ENCODE peak calls at places on chromosomes 3 and 15, in five cellular contexts. One of them, this sample, is unnamed.

GRCh38 chr15:66180706-66181105 is 72.8 kb downstream of the MEGF11 start:
- DNase-seq in right atrium auricular region: no peak
- DNase-seq in upper lobe of right lung: peak
- DNase-seq in heart right ventricle: no peak
- DNase-seq in Panc1: no peak
- DNase-seq in this sample: no peak

GRCh38 chr15:71447328-71448250 is 332.3 kb downstream of the THSD4 start:
- DNase-seq in right atrium auricular region: no peak
- DNase-seq in upper lobe of right lung: no peak
- DNase-seq in heart right ventricle: no peak
- DNase-seq in Panc1: no peak
- DNase-seq in this sample: no peak

GRCh38 chr15:98174286-98174685 is 213.8 kb downstream of the ARRDC4 start:
- DNase-seq in right atrium auricular region: no peak
- DNase-seq in upper lobe of right lung: no peak
- DNase-seq in heart right ventricle: no peak
- DNase-seq in Panc1: no peak
- DNase-seq in this sample: no peak

GRCh38 chr3:158105124-158105709 is 1.0 kb downstream of the SHOX2 start:
- DNase-seq in right atrium auricular region: no peak
- DNase-seq in upper lobe of right lung: peak
- DNase-seq in heart right ventricle: no peak
- DNase-seq in Panc1: no peak
- DNase-seq in this sample: no peak

GRCh38 chr3:164641071-164641470 is 437.2 kb downstream of the SI start:
- DNase-seq in right atrium auricular region: no peak
- DNase-seq in upper lobe of right lung: no peak
- DNase-seq in heart right ventricle: no peak
- DNase-seq in Panc1: no peak
- DNase-seq in this sample: no peak

GRCh38 chr3:72844436-72844999 is 3.7 kb downstream of the SHQ1 start:
- DNase-seq in right atrium auricular region: no peak
- DNase-seq in upper lobe of right lung: no peak
- DNase-seq in heart right ventricle: no peak
- DNase-seq in Panc1: no peak
- DNase-seq in this sample: peak

GRCh38 chr3:97793415-97794019 is 28.3 kb upstream of the CRYBG3 start:
- DNase-seq in right atrium auricular region: no peak
- DNase-seq in upper lobe of right lung: no peak
- DNase-seq in heart right ventricle: no peak
- DNase-seq in Panc1: peak
- DNase-seq in this sample: peak

GRCh38 chr3:38059597-38059996 is 20.6 kb downstream of the DLEC1 start:
- DNase-seq in right atrium auricular region: no peak
- DNase-seq in upper lobe of right lung: no peak
- DNase-seq in heart right ventricle: no peak
- DNase-seq in Panc1: no peak
- DNase-seq in this sample: no peak

GRCh38 chr3:179196098-179196497 is 47.9 kb downstream of the PIK3CA start:
- DNase-seq in right atrium auricular region: no peak
- DNase-seq in upper lobe of right lung: no peak
- DNase-seq in heart right ventricle: no peak
- DNase-seq in Panc1: no peak
- DNase-seq in this sample: no peak

GRCh38 chr3:141686477-141687280 is 51.4 kb upstream of the RNF7 start:
- DNase-seq in right atrium auricular region: peak
- DNase-seq in upper lobe of right lung: peak
- DNase-seq in heart right ventricle: peak
- DNase-seq in Panc1: peak
- DNase-seq in this sample: peak

GRCh38 chr15:73328149-73328820 is 40.5 kb downstream of the HCN4 start:
- DNase-seq in right atrium auricular region: no peak
- DNase-seq in upper lobe of right lung: peak
- DNase-seq in heart right ventricle: no peak
- DNase-seq in Panc1: no peak
- DNase-seq in this sample: no peak

GRCh38 chr15:24856397-24857093 is 98.2 kb upstream of the SNRPN start:
- DNase-seq in right atrium auricular region: no peak
- DNase-seq in upper lobe of right lung: no peak
- DNase-seq in heart right ventricle: peak
- DNase-seq in Panc1: no peak
- DNase-seq in this sample: peak

GRCh38 chr15:31024330-31024729 is 32.9 kb upstream of the MTMR10 start:
- DNase-seq in right atrium auricular region: no peak
- DNase-seq in upper lobe of right lung: no peak
- DNase-seq in heart right ventricle: no peak
- DNase-seq in Panc1: no peak
- DNase-seq in this sample: peak

DNA sequence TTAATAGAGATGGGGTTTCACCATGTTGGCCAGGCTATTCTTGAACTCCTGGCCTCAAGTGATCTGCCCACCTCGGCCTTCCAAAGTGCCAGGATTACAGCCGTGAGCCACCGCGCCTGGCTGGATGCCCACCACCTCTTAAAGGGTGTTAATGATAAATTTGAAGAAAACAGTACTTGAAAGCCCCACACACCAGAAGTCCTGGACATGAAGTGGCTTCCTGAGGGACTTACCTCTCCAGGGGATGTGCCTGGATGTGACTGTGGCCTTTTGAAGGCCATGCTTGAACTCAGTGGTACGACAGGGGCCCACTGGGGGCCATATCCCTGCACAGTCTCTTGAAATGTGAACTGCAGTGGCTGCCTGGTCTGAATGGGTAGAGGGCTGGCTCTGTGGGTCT is 18.2 kb downstream of the IRAK2 start:
- DNase-seq in right atrium auricular region: no peak
- DNase-seq in upper lobe of right lung: no peak
- DNase-seq in heart right ventricle: no peak
- DNase-seq in Panc1: no peak
- DNase-seq in this sample: no peak
- H3K27ac ChIP-seq in right atrium auricular region: no peak
- H3K27ac ChIP-seq in upper lobe of right lung: no peak
- H3K27ac ChIP-seq in heart right ventricle: no peak
- H3K27ac ChIP-seq in Panc1: no peak
- H3K27ac ChIP-seq in this sample: no peak

DNA sequence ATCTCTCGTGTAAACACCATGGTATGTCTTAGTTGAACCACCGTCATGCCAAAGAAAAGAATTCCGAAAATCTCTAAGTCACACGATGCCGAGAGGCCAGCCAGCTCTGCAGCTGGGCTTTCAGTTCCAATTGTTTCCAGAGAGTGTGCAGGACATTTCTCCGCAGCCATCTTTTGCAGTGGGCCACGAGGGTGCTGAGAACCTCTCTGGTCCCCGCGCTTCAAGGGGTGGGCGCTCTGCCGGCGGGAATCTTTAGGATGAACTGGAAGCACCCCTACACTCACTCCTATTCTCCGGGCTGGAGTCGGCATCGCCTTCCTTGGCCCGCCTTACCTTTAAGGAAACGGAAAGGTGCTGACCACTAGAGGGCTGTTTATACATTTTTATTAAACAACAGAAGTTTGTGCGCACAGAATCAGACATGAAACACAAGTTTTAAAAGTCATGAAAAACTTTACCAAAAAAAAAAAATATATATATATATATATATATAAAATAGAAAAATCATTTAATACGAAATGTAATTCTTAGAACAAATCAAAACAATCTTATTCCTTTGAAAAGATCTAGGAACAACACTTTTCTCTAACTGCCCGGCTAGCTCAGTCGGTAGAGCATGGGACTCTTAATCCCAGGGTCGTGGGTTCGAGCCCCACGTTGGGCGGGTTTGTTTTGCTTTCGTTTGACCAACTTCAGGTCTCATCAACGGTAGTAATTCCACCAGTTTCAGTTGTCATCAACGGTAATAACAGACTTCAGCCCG is 12.5 kb upstream of the MORF4L1 start:
- DNase-seq in right atrium auricular region: peak
- DNase-seq in upper lobe of right lung: peak
- DNase-seq in heart right ventricle: peak
- DNase-seq in Panc1: peak
- DNase-seq in this sample: peak
- H3K4me3 ChIP-seq in right atrium auricular region: peak
- H3K4me3 ChIP-seq in upper lobe of right lung: peak
- H3K4me3 ChIP-seq in heart right ventricle: no peak
- H3K4me3 ChIP-seq in Panc1: peak
- H3K4me3 ChIP-seq in this sample: peak

GRCh38 chr15:64701051-64701450 is 74.3 kb downstream of the RBPMS2 start:
- DNase-seq in right atrium auricular region: no peak
- DNase-seq in upper lobe of right lung: no peak
- DNase-seq in heart right ventricle: no peak
- DNase-seq in Panc1: no peak
- DNase-seq in this sample: no peak
- H3K27ac ChIP-seq in right atrium auricular region: peak
- H3K27ac ChIP-seq in upper lobe of right lung: no peak
- H3K27ac ChIP-seq in heart right ventricle: peak
- H3K27ac ChIP-seq in Panc1: no peak
- H3K27ac ChIP-seq in this sample: peak

GRCh38 chr15:75008249-75009017 is 13.1 kb downstream of the SCAMP5 start:
- DNase-seq in right atrium auricular region: no peak
- DNase-seq in upper lobe of right lung: no peak
- DNase-seq in heart right ventricle: no peak
- DNase-seq in Panc1: no peak
- DNase-seq in this sample: no peak

GRCh38 chr15:75001310-75001709 is 5.9 kb downstream of the SCAMP5 start:
- DNase-seq in right atrium auricular region: no peak
- DNase-seq in upper lobe of right lung: no peak
- DNase-seq in heart right ventricle: no peak
- DNase-seq in Panc1: no peak
- DNase-seq in this sample: no peak

GRCh38 chr15:75002398-75002797 is 7.0 kb downstream of the SCAMP5 start:
- DNase-seq in right atrium auricular region: no peak
- DNase-seq in upper lobe of right lung: no peak
- DNase-seq in heart right ventricle: no peak
- DNase-seq in Panc1: no peak
- DNase-seq in this sample: no peak

DNA sequence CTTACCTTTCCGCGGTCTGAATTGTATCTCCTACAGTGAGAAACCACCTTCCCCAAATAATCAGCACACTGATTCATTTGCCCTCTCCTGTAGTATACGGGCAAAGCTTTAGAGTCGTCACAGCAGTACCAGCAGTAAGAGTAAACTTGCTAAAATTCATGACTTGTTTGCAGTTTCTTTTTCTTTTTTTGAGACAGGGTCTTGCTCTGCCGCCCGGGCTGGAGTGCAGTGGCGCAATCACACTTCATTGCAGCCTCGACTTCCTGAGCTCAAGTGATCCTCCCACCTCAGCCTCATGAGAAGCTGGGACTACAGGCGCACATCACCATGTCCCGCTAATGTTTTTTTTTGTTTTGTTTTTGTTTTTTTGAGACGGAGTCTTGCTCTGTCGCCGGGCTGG is 11.9 kb downstream of the SCAMP5 start:
- DNase-seq in right atrium auricular region: no peak
- DNase-seq in upper lobe of right lung: no peak
- DNase-seq in heart right ventricle: no peak
- DNase-seq in Panc1: no peak
- DNase-seq in this sample: no peak
- H3K4me3 ChIP-seq in right atrium auricular region: no peak
- H3K4me3 ChIP-seq in upper lobe of right lung: no peak
- H3K4me3 ChIP-seq in heart right ventricle: no peak
- H3K4me3 ChIP-seq in Panc1: no peak
- H3K4me3 ChIP-seq in this sample: no peak

GRCh38 chr3:26104856-26105255 is 315.0 kb downstream of the OXSM start:
- DNase-seq in right atrium auricular region: no peak
- DNase-seq in upper lobe of right lung: no peak
- DNase-seq in heart right ventricle: no peak
- DNase-seq in Panc1: no peak
- DNase-seq in this sample: peak
- H3K27ac ChIP-seq in right atrium auricular region: peak
- H3K27ac ChIP-seq in upper lobe of right lung: no peak
- H3K27ac ChIP-seq in heart right ventricle: peak
- H3K27ac ChIP-seq in Panc1: no peak
- H3K27ac ChIP-seq in this sample: peak

GRCh38 chr15:100171411-100171810 is 170.4 kb downstream of the ADAMTS17 start:
- DNase-seq in right atrium auricular region: no peak
- DNase-seq in upper lobe of right lung: no peak
- DNase-seq in heart right ventricle: no peak
- DNase-seq in Panc1: no peak
- DNase-seq in this sample: no peak
- H3K4me3 ChIP-seq in right atrium auricular region: no peak
- H3K4me3 ChIP-seq in upper lobe of right lung: no peak
- H3K4me3 ChIP-seq in heart right ventricle: no peak
- H3K4me3 ChIP-seq in Panc1: no peak
- H3K4me3 ChIP-seq in this sample: no peak

GRCh38 chr3:16427309-16427965 is 86.1 kb downstream of the RFTN1 start:
- DNase-seq in right atrium auricular region: no peak
- DNase-seq in upper lobe of right lung: no peak
- DNase-seq in heart right ventricle: no peak
- DNase-seq in Panc1: no peak
- DNase-seq in this sample: peak
- H3K27ac ChIP-seq in right atrium auricular region: peak
- H3K27ac ChIP-seq in upper lobe of right lung: peak
- H3K27ac ChIP-seq in heart right ventricle: no peak
- H3K27ac ChIP-seq in Panc1: no peak
- H3K27ac ChIP-seq in this sample: peak